ENCODE peak calls at places on chromosomes 4 and X, in four cellular contexts. V, Q, Y and G are unnamed samples.

GRCh38 chr4:143025111-143025704 is 159.5 kb upstream of the USP38 start:
- DNase-seq in V (no peak), Y (peak; percentile 53), Q (peak; percentile 33), G (peak; percentile 80)

GRCh38 chrX:55778322-55778721 is 60.8 kb downstream of the RRAGB start:
- DNase-seq in V (no peak), Q (peak; percentile 5), Y (no peak), G (peak; percentile 49)

GRCh38 chr4:85478576-85478975 is 3.6 kb downstream of the ARHGAP24 start:
- DNase-seq in Q (no peak), Y (no peak), V (no peak), G (no peak)

GRCh38 chrX:84189125-84189524 is 1.1 kb upstream of the RPS6KA6 start:
- DNase-seq in V (no peak), Q (no peak), Y (no peak), G (peak; percentile 12)

GRCh38 chr4:40587826-40588225 is 41.8 kb downstream of the RBM47 start:
- DNase-seq in Y (no peak), V (no peak), Q (peak; percentile 73), G (no peak)

GRCh38 chrX:136146614-136147319 is 566 bp upstream of the FHL1 start:
- DNase-seq in V (no peak), Q (no peak), Y (no peak), G (no peak)

GRCh38 chrX:68834371-68835103 is 5.7 kb downstream of the EFNB1 start:
- DNase-seq in Y (peak; percentile 4), V (no peak), Q (no peak), G (no peak)

GRCh38 chrX:118496763-118497079 is 1.1 kb downstream of the DOCK11 start:
- DNase-seq in Q (no peak), V (no peak), Y (no peak), G (no peak)

DNA sequence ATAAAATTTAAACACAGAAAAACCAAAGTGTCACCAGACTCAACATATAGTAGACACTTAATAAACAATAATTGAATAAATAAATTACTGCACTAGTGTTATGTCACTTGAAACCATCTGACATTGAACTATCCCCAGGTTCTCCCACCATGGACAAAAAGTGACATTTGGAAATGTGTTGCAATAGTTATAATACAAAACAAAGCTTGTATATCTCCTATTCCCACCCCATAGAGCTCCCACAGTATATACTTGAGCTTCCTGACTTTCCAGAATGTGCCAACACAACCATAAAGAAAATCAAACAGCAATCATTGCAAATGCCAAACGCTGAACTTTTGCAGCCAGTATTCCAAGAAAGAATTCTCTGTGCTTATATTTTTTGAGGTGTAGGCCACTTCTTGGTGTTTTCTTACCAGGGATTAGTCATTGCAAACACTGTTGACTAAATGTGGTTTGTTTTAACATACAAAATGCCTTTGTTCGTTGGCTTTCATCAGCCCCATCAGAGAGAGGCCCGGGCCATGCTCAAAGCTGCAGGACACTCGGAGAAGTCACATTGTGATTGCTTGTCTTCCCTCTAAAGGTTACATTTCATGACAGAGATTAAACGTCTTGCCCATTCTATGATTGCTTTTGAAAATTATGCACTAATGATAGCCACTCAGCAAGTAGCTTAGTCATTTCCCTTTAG is 33.8 kb downstream of the PPARGC1A start:
- DNase-seq in Y (no peak), V (no peak), Q (peak; percentile 68), G (no peak)
- H3K27ac ChIP-seq in Y (no peak overlapping the region), V (no peak overlapping the region), Q (no peak overlapping the region), G (no peak overlapping the region)

DNA sequence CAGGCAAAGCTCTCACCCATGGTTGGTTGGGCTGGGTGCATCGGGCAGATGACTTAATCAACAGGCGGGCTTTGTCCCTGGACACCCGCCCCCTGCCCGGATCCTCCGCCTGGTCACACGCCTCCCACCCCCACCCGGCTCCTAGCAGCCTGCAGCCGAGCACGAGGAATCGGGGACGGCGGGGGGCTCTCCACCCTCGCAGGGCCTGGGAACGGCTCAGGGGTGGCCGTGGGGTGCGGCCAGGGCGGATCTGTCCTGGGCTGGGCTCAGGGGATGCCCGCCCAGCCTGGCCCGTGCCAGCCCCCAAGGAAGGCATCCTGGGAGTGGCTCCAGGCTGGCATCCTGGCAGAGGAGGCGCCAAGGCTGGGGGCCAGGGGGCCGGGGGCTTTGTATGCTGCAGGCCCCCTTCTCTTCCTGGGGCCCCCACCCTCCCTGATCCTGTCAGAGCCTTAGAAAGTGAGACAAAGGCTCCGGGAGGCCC is 32.5 kb upstream of the FGFR3 start:
- DNase-seq in Q (no peak), Y (no peak), V (no peak), G (no peak)
- H4K8ac ChIP-seq in Q (no peak overlapping the region), Y (no peak overlapping the region), V (no peak overlapping the region), G (no peak overlapping the region)

GRCh38 chr4:88569944-88570455 is 22.3 kb upstream of the HERC3 start:
- DNase-seq in V (no peak), Q (no peak), Y (no peak), G (peak; percentile 75)
- H3K27ac ChIP-seq in V (no peak overlapping the region), Q (no peak overlapping the region), Y (no peak overlapping the region), G (no peak overlapping the region)

DNA sequence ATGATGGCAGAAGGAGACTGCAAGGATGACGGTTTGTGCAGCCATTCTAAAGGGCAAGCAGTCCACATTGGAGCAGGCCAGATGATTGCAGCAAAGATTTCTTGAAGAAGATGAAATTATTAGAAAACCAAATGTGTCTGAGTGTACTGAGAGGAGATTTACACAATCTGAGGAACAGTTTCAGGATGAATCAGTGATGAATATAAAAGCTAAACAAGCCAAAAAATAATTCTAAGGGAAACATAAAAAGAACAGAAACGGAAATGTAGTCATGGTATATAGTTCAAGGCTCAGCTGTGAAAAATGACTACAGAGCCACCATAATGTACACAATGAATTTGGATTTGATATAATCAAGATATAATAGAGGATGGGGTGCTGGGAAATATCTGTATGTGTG is 168.5 kb downstream of the PDGFC start:
- DNase-seq in Q (peak; percentile 66), Y (no peak), V (no peak), G (no peak)
- H4K8ac ChIP-seq in Q (no peak overlapping the region), Y (no peak overlapping the region), V (no peak overlapping the region), G (no peak overlapping the region)

GRCh38 chrX:78313526-78313925 is 13.9 kb downstream of the CYSLTR1 start:
- DNase-seq in V (no peak), Y (no peak), Q (no peak), G (no peak)
- H3K27ac ChIP-seq in V (no peak overlapping the region), Y (no peak overlapping the region), Q (no peak overlapping the region), G (no peak overlapping the region)

DNA sequence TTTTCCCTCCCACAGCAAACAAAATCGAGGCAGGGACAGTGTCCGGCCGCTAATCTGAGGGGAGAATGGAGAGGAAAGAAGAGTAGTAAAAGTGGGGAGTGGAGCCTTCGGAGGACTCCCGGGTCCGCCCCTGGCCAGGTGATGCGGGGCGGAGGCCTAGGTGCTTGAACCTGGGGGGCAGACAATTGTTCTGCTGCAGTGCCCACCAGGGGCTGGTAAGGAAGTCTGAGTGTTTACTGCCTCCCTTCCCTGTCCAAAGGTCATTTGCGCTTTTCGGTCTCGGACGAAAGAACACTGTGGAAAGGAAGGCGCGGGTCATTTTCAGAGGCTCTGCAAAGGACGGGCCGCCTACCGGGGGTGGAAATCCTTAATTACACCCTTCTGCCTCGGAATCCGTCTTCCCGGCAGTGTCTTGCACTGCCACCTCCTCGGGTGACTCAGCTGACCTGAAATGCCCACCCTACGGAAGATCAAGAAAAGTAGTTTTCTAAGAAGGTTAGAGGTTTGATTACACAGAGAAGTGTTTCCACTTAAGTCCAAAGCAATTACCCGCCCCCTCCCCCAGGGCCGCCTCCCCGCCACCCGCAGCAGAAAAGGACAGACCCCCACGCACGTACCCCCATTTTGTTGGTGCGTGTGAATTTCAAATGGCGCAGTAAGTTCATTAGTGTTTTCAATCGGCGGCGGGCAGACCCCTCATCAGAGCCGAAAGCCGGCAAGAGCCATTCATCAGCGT is 99.9 kb upstream of the TENM3 start:
- DNase-seq in Y (no peak), Q (peak; percentile 29), V (peak; percentile 24), G (peak; percentile 73)
- H4K8ac ChIP-seq in Y (no peak overlapping the region), Q (no peak overlapping the region), V (no peak overlapping the region), G (no peak overlapping the region)

DNA sequence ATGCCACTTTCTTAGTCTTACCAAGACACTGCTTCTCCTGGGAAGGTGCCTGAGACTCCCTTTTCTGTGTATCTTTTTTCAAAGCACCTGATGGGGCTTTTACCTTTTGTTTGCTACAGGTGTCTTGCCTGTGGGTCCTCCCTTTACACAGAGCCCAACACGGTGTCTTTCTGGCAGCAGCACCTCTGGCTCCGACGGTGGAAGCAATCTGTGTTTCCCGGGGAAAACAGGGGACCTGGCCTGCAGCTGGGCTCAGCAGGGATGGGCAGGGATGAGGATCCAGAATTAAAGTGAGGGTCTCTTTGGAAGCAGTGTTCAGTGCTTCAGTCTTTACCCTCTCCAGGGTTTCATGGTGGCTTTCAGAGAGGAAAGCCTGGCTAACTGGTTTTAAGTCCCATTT is 11.3 kb downstream of the POU4F2 start:
- DNase-seq in V (no peak), Y (no peak), Q (no peak), G (no peak)
- H3K27ac ChIP-seq in V (no peak overlapping the region), Y (no peak overlapping the region), Q (no peak overlapping the region), G (no peak overlapping the region)